ENCODE peak calls at places on chromosomes 11 and 22, in nine cellular contexts. One of them, this sample, is unnamed.

GRCh38 chr11:77001524-77001923 is 32.7 kb upstream of the B3GNT6 start:
- DNase-seq in fibroblast of mammary gland: no peak
- DNase-seq in astrocyte of the spinal cord: no peak
- DNase-seq in GM06990: no peak
- DNase-seq in PC-3: no peak
- DNase-seq in hepatocyte: no peak
- DNase-seq in GM23338: no peak
- DNase-seq in Peyer's patch: no peak
- DNase-seq in right lobe of liver: no peak
- DNase-seq in this sample: no peak

GRCh38 chr11:67252831-67253239 is 13.4 kb upstream of the GRK2 start:
- DNase-seq in Peyer's patch: no peak
- DNase-seq in GM23338: peak; percentile 58
- DNase-seq in PC-3: peak; percentile 65
- DNase-seq in right lobe of liver: peak; percentile 51
- DNase-seq in fibroblast of mammary gland: peak; percentile 53
- DNase-seq in GM06990: no peak
- DNase-seq in hepatocyte: no peak
- DNase-seq in astrocyte of the spinal cord: peak; percentile 50
- DNase-seq in this sample: peak; percentile 31

GRCh38 chr22:50625131-50625567 is 2.8 kb downstream of the ARSA start:
- DNase-seq in hepatocyte: peak; percentile 4
- DNase-seq in GM23338: no peak
- DNase-seq in GM06990: no peak
- DNase-seq in PC-3: no peak
- DNase-seq in Peyer's patch: peak; percentile 55
- DNase-seq in right lobe of liver: no peak
- DNase-seq in astrocyte of the spinal cord: no peak
- DNase-seq in fibroblast of mammary gland: no peak
- DNase-seq in this sample: no peak

GRCh38 chr22:37391702-37392101 is 35.6 kb downstream of the ELFN2 start:
- DNase-seq in Peyer's patch: no peak
- DNase-seq in GM23338: no peak
- DNase-seq in GM06990: no peak
- DNase-seq in right lobe of liver: no peak
- DNase-seq in hepatocyte: no peak
- DNase-seq in fibroblast of mammary gland: no peak
- DNase-seq in PC-3: no peak
- DNase-seq in astrocyte of the spinal cord: no peak
- DNase-seq in this sample: no peak

GRCh38 chr11:131748146-131749050 is 378.0 kb downstream of the NTM start:
- DNase-seq in right lobe of liver: peak; percentile 57
- DNase-seq in PC-3: peak; percentile 69
- DNase-seq in astrocyte of the spinal cord: peak; percentile 89
- DNase-seq in Peyer's patch: peak; percentile 59
- DNase-seq in fibroblast of mammary gland: peak; percentile 80
- DNase-seq in GM23338: peak; percentile 84
- DNase-seq in hepatocyte: peak; percentile 83
- DNase-seq in GM06990: peak; percentile 5
- DNase-seq in this sample: peak; percentile 68

GRCh38 chr11:64313491-64314145 is 3.7 kb downstream of the TRMT112 start:
- DNase-seq in GM23338: no peak
- DNase-seq in PC-3: no peak
- DNase-seq in fibroblast of mammary gland: peak; percentile 72
- DNase-seq in hepatocyte: no peak
- DNase-seq in right lobe of liver: no peak
- DNase-seq in GM06990: no peak
- DNase-seq in astrocyte of the spinal cord: no peak
- DNase-seq in Peyer's patch: no peak
- DNase-seq in this sample: no peak

GRCh38 chr11:71948314-71949027 is 19.6 kb downstream of the RNF121 start:
- DNase-seq in Peyer's patch: peak; percentile 66
- DNase-seq in right lobe of liver: peak; percentile 83
- DNase-seq in hepatocyte: peak; percentile 53
- DNase-seq in astrocyte of the spinal cord: no peak
- DNase-seq in fibroblast of mammary gland: no peak
- DNase-seq in GM06990: no peak
- DNase-seq in PC-3: no peak
- DNase-seq in GM23338: no peak
- DNase-seq in this sample: peak; percentile 76

GRCh38 chr22:41327124-41327523 is 25.8 kb downstream of the ZC3H7B start:
- DNase-seq in right lobe of liver: peak; percentile 68
- DNase-seq in hepatocyte: no peak
- DNase-seq in fibroblast of mammary gland: no peak
- DNase-seq in PC-3: no peak
- DNase-seq in GM23338: no peak
- DNase-seq in astrocyte of the spinal cord: no peak
- DNase-seq in GM06990: no peak
- DNase-seq in Peyer's patch: no peak
- DNase-seq in this sample: no peak

GRCh38 chr22:36397081-36397766 is 9.5 kb upstream of the MYH9 start:
- DNase-seq in fibroblast of mammary gland: peak; percentile 40
- DNase-seq in PC-3: peak; percentile 42
- DNase-seq in GM23338: peak; percentile 44
- DNase-seq in Peyer's patch: no peak
- DNase-seq in astrocyte of the spinal cord: no peak
- DNase-seq in right lobe of liver: no peak
- DNase-seq in GM06990: no peak
- DNase-seq in hepatocyte: peak; percentile 61
- DNase-seq in this sample: peak; percentile 71

GRCh38 chr11:94747136-94748110 is 20.7 kb upstream of the AMOTL1 start:
- DNase-seq in GM23338: no peak
- DNase-seq in Peyer's patch: no peak
- DNase-seq in PC-3: peak; percentile 99
- DNase-seq in hepatocyte: no peak
- DNase-seq in GM06990: no peak
- DNase-seq in right lobe of liver: no peak
- DNase-seq in fibroblast of mammary gland: no peak
- DNase-seq in astrocyte of the spinal cord: no peak
- DNase-seq in this sample: peak; percentile 78

GRCh38 chr22:35556666-35557065 is 16.0 kb downstream of the RASD2 start:
- DNase-seq in Peyer's patch: no peak
- DNase-seq in GM06990: no peak
- DNase-seq in hepatocyte: no peak
- DNase-seq in fibroblast of mammary gland: no peak
- DNase-seq in right lobe of liver: no peak
- DNase-seq in GM23338: no peak
- DNase-seq in PC-3: no peak
- DNase-seq in astrocyte of the spinal cord: no peak
- DNase-seq in this sample: no peak

GRCh38 chr11:99176430-99176829 is 155.7 kb downstream of the CNTN5 start:
- DNase-seq in Peyer's patch: no peak
- DNase-seq in astrocyte of the spinal cord: no peak
- DNase-seq in GM06990: no peak
- DNase-seq in right lobe of liver: no peak
- DNase-seq in GM23338: no peak
- DNase-seq in fibroblast of mammary gland: no peak
- DNase-seq in hepatocyte: no peak
- DNase-seq in PC-3: no peak
- DNase-seq in this sample: no peak

GRCh38 chr22:38706101-38706884 is 549 bp downstream of the GTPBP1 start:
- DNase-seq in astrocyte of the spinal cord: peak; percentile 44
- DNase-seq in hepatocyte: peak; percentile 62
- DNase-seq in right lobe of liver: peak; percentile 71
- DNase-seq in fibroblast of mammary gland: peak; percentile 29
- DNase-seq in GM06990: no peak
- DNase-seq in GM23338: peak; percentile 38
- DNase-seq in Peyer's patch: peak; percentile 70
- DNase-seq in PC-3: no peak
- DNase-seq in this sample: peak; percentile 66

GRCh38 chr11:45900916-45901617 is 6.0 kb downstream of the FREY1 start:
- DNase-seq in GM23338: peak; percentile 34
- DNase-seq in GM06990: no peak
- DNase-seq in astrocyte of the spinal cord: no peak
- DNase-seq in right lobe of liver: no peak
- DNase-seq in fibroblast of mammary gland: no peak
- DNase-seq in hepatocyte: no peak
- DNase-seq in PC-3: no peak
- DNase-seq in Peyer's patch: no peak
- DNase-seq in this sample: no peak

GRCh38 chr11:8206251-8207079 is 37.6 kb upstream of the RIC3 start:
- DNase-seq in GM06990: no peak
- DNase-seq in PC-3: no peak
- DNase-seq in GM23338: peak; percentile 70
- DNase-seq in fibroblast of mammary gland: no peak
- DNase-seq in right lobe of liver: no peak
- DNase-seq in Peyer's patch: no peak
- DNase-seq in astrocyte of the spinal cord: no peak
- DNase-seq in hepatocyte: no peak
- DNase-seq in this sample: no peak

GRCh38 chr22:24247564-24248344 is 2.9 kb upstream of the GGT5 start:
- DNase-seq in PC-3: peak; percentile 79
- DNase-seq in right lobe of liver: peak; percentile 78
- DNase-seq in fibroblast of mammary gland: peak; percentile 99
- DNase-seq in astrocyte of the spinal cord: peak; percentile 95
- DNase-seq in Peyer's patch: peak; percentile 80
- DNase-seq in GM06990: peak; percentile 37
- DNase-seq in GM23338: peak; percentile 91
- DNase-seq in hepatocyte: peak; percentile 93
- DNase-seq in this sample: peak; percentile 98

GRCh38 chr11:118084247-118084646 is 2.5 kb downstream of the SMIM35 start:
- DNase-seq in Peyer's patch: no peak
- DNase-seq in fibroblast of mammary gland: peak; percentile 10
- DNase-seq in hepatocyte: peak; percentile 71
- DNase-seq in astrocyte of the spinal cord: no peak
- DNase-seq in GM06990: no peak
- DNase-seq in PC-3: peak; percentile 36
- DNase-seq in GM23338: no peak
- DNase-seq in right lobe of liver: no peak
- DNase-seq in this sample: peak; percentile 16

GRCh38 chr11:104918113-104918824 is 20.0 kb upstream of the CASP12 start:
- DNase-seq in right lobe of liver: no peak
- DNase-seq in GM06990: no peak
- DNase-seq in fibroblast of mammary gland: peak; percentile 78
- DNase-seq in GM23338: no peak
- DNase-seq in Peyer's patch: no peak
- DNase-seq in hepatocyte: no peak
- DNase-seq in astrocyte of the spinal cord: peak; percentile 77
- DNase-seq in PC-3: peak; percentile 64
- DNase-seq in this sample: peak; percentile 77
- H3K4me3 ChIP-seq in right lobe of liver: peak overlapping the region; percentile 35
- H3K4me3 ChIP-seq in GM06990: peak overlapping the region; percentile 46
- H3K4me3 ChIP-seq in fibroblast of mammary gland: peak overlapping the region; percentile 42
- H3K4me3 ChIP-seq in GM23338: no peak overlapping the region
- H3K4me3 ChIP-seq in Peyer's patch: peak overlapping the region; percentile 45
- H3K4me3 ChIP-seq in hepatocyte: no peak overlapping the region
- H3K4me3 ChIP-seq in astrocyte of the spinal cord: peak overlapping the region; percentile 15
- H3K4me3 ChIP-seq in PC-3: peak overlapping the region; percentile 64
- H3K4me3 ChIP-seq in this sample: peak overlapping the region; percentile 47

GRCh38 chr22:44335066-44335839 is 22.5 kb upstream of the SHISAL1 start:
- DNase-seq in GM06990: no peak
- DNase-seq in right lobe of liver: no peak
- DNase-seq in PC-3: no peak
- DNase-seq in Peyer's patch: no peak
- DNase-seq in astrocyte of the spinal cord: no peak
- DNase-seq in hepatocyte: no peak
- DNase-seq in fibroblast of mammary gland: no peak
- DNase-seq in GM23338: no peak
- DNase-seq in this sample: no peak

GRCh38 chr22:44333847-44334635 is 21.3 kb upstream of the SHISAL1 start:
- DNase-seq in astrocyte of the spinal cord: no peak
- DNase-seq in fibroblast of mammary gland: no peak
- DNase-seq in right lobe of liver: no peak
- DNase-seq in Peyer's patch: no peak
- DNase-seq in PC-3: no peak
- DNase-seq in GM06990: no peak
- DNase-seq in GM23338: no peak
- DNase-seq in hepatocyte: no peak
- DNase-seq in this sample: no peak

GRCh38 chr22:44337658-44338004 is 24.9 kb upstream of the SHISAL1 start:
- DNase-seq in hepatocyte: peak; percentile 80
- DNase-seq in astrocyte of the spinal cord: peak; percentile 59
- DNase-seq in Peyer's patch: no peak
- DNase-seq in PC-3: peak; percentile 56
- DNase-seq in right lobe of liver: no peak
- DNase-seq in GM06990: no peak
- DNase-seq in fibroblast of mammary gland: peak; percentile 66
- DNase-seq in GM23338: peak; percentile 60
- DNase-seq in this sample: peak; percentile 73

GRCh38 chr22:44336962-44337657 is 24.4 kb upstream of the SHISAL1 start:
- DNase-seq in PC-3: no peak
- DNase-seq in hepatocyte: no peak
- DNase-seq in right lobe of liver: no peak
- DNase-seq in GM06990: no peak
- DNase-seq in GM23338: peak; percentile 38
- DNase-seq in fibroblast of mammary gland: no peak
- DNase-seq in Peyer's patch: no peak
- DNase-seq in astrocyte of the spinal cord: no peak
- DNase-seq in this sample: no peak

GRCh38 chr22:44335903-44336803 is 23.4 kb upstream of the SHISAL1 start:
- DNase-seq in GM06990: no peak
- DNase-seq in fibroblast of mammary gland: no peak
- DNase-seq in hepatocyte: no peak
- DNase-seq in right lobe of liver: no peak
- DNase-seq in GM23338: peak; percentile 39
- DNase-seq in astrocyte of the spinal cord: no peak
- DNase-seq in Peyer's patch: no peak
- DNase-seq in PC-3: peak; percentile 41
- DNase-seq in this sample: no peak
- TF ChIP-seq CTCF in GM06990: peak; percentile 10
- TF ChIP-seq CTCF in fibroblast of mammary gland: no peak
- TF ChIP-seq CTCF in hepatocyte: no peak
- TF ChIP-seq CTCF in right lobe of liver: no peak
- TF ChIP-seq CTCF in GM23338: no peak
- TF ChIP-seq CTCF in astrocyte of the spinal cord: no peak
- TF ChIP-seq CTCF in Peyer's patch: no peak
- TF ChIP-seq CTCF in PC-3: peak; percentile 44
- TF ChIP-seq CTCF in this sample: no peak

DNA sequence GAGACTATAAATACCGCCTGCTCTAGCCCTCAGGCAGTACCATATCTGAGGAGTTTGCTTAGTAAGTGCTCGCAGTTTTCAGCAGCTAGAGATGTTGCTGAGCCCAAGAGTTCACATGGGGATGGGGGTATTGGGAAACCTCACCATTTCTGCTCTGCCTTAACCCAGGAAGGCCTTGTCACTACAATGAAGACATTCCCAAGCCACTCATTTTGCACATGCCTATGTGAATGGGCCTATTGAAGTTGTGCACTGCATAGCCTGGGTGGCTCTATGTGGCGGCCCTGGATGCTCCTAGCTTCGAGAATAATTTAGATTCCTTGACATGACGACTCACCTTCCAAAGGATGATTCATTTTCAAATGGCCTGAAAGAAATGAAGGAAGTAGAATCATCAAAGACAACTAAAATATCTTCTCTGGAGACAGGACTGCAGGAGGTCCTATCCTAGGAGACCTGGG is 163.4 kb downstream of the ADAMTS15 start:
- DNase-seq in GM23338: no peak
- DNase-seq in GM06990: no peak
- DNase-seq in right lobe of liver: no peak
- DNase-seq in hepatocyte: no peak
- DNase-seq in astrocyte of the spinal cord: peak; percentile 77
- DNase-seq in PC-3: peak; percentile 52
- DNase-seq in Peyer's patch: no peak
- DNase-seq in fibroblast of mammary gland: peak; percentile 83
- DNase-seq in this sample: peak; percentile 79
- H3K4me3 ChIP-seq in GM23338: no peak overlapping the region
- H3K4me3 ChIP-seq in GM06990: no peak overlapping the region
- H3K4me3 ChIP-seq in right lobe of liver: no peak overlapping the region
- H3K4me3 ChIP-seq in hepatocyte: no peak overlapping the region
- H3K4me3 ChIP-seq in astrocyte of the spinal cord: no peak overlapping the region
- H3K4me3 ChIP-seq in PC-3: no peak overlapping the region
- H3K4me3 ChIP-seq in Peyer's patch: no peak overlapping the region
- H3K4me3 ChIP-seq in fibroblast of mammary gland: no peak overlapping the region
- H3K4me3 ChIP-seq in this sample: no peak overlapping the region

GRCh38 chr11:128506384-128506783 is 81.0 kb downstream of the ETS1 start:
- DNase-seq in astrocyte of the spinal cord: no peak
- DNase-seq in fibroblast of mammary gland: peak; percentile 27
- DNase-seq in hepatocyte: no peak
- DNase-seq in right lobe of liver: no peak
- DNase-seq in Peyer's patch: no peak
- DNase-seq in PC-3: no peak
- DNase-seq in GM06990: no peak
- DNase-seq in GM23338: no peak
- DNase-seq in this sample: no peak
- TF ChIP-seq CTCF in astrocyte of the spinal cord: peak; percentile 9
- TF ChIP-seq CTCF in fibroblast of mammary gland: no peak
- TF ChIP-seq CTCF in hepatocyte: peak; percentile 10
- TF ChIP-seq CTCF in right lobe of liver: no peak
- TF ChIP-seq CTCF in Peyer's patch: no peak
- TF ChIP-seq CTCF in PC-3: no peak
- TF ChIP-seq CTCF in GM06990: no peak
- TF ChIP-seq CTCF in GM23338: no peak
- TF ChIP-seq CTCF in this sample: no peak

This sample was measured in fibroblast of villous mesenchyme.